ENCODE peak calls at places on chromosomes 13 and 19, in eight cellular contexts. F is CD4-positive, alpha-beta T cell; S is right atrium auricular region; T is H1; A is cardiac muscle cell; E is thyroid gland; Y is aorta; B is Peyer's patch. M is an unnamed sample.

GRCh38 chr19:1646931-1647663 is 5.3 kb downstream of the TCF3 start:
- DNase-seq in Y (no peak), E (no peak), A (no peak), S (no peak), T (no peak), F (no peak), B (peak), M (no peak)

GRCh38 chr19:1112254-1113208 is 8.7 kb downstream of the GPX4 start:
- DNase-seq in E (no peak), Y (no peak), S (no peak), F (peak), A (no peak), T (no peak), B (no peak), M (no peak)

GRCh38 chr19:43782311-43782660 is 1.5 kb upstream of the KCNN4 start:
- DNase-seq in S (no peak), F (no peak), B (no peak), T (no peak), A (no peak), E (no peak), Y (no peak), M (no peak)

GRCh38 chr19:52622261-52622660 is 15.9 kb downstream of the ZNF83 start:
- DNase-seq in A (no peak), Y (no peak), E (no peak), B (no peak), T (no peak), S (no peak), F (no peak), M (no peak)

GRCh38 chr13:80712026-80712425 is 371.1 kb upstream of the SPRY2 start:
- DNase-seq in B (no peak), T (no peak), F (no peak), E (no peak), S (no peak), Y (no peak), A (peak), M (no peak)

GRCh38 chr19:5914358-5914774 is 312 bp downstream of the CAPS start:
- DNase-seq in S (no peak), B (no peak), A (no peak), E (peak), Y (no peak), T (no peak), F (no peak), M (no peak)

GRCh38 chr13:30477346-30478235 is 11.9 kb upstream of the HMGB1 start:
- DNase-seq in Y (no peak), B (no peak), E (no peak), T (no peak), A (no peak), F (no peak), S (no peak), M (no peak)

GRCh38 chr19:14775855-14776254 is 2.5 kb downstream of the ADGRE2 start:
- DNase-seq in F (no peak), Y (peak), A (no peak), S (no peak), B (peak), T (no peak), E (no peak), M (no peak)

GRCh38 chr19:10766049-10766623 is 48.3 kb downstream of the DNM2 start:
- DNase-seq in S (no peak), T (no peak), F (no peak), E (peak), B (no peak), Y (no peak), A (no peak), M (no peak)

GRCh38 chr19:11560404-11560988 is 1.5 kb upstream of the ELOF1 start:
- DNase-seq in B (peak), S (no peak), E (peak), A (peak), F (peak), T (no peak), Y (no peak), M (no peak)

GRCh38 chr13:50107205-50107604 is 92.0 kb downstream of the KCNRG start:
- DNase-seq in S (no peak), B (no peak), F (no peak), E (no peak), Y (no peak), T (no peak), A (no peak), M (no peak)

GRCh38 chr13:73879346-73880020 is 254.7 kb downstream of the KLF12 start:
- DNase-seq in T (no peak), F (no peak), Y (no peak), A (peak), E (no peak), S (no peak), B (no peak), M (no peak)

GRCh38 chr19:18292460-18292809 is 11.0 kb upstream of the JUND start:
- DNase-seq in F (no peak), B (no peak), Y (no peak), T (no peak), S (no peak), E (no peak), A (no peak), M (no peak)

GRCh38 chr13:81487151-81487550 is 1146.2 kb upstream of the SPRY2 start:
- DNase-seq in A (peak), Y (no peak), S (no peak), F (no peak), T (peak), E (no peak), B (no peak), M (no peak)

GRCh38 chr19:47324502-47324901 is 7.5 kb upstream of the C5AR2 start:
- DNase-seq in Y (no peak), B (no peak), S (no peak), F (no peak), A (no peak), T (no peak), E (peak), M (peak)

GRCh38 chr19:43624933-43625332 is 5.5 kb upstream of the ZNF428 start:
- DNase-seq in Y (no peak), A (peak), S (no peak), T (no peak), F (peak), E (peak), B (peak), M (no peak)

GRCh38 chr19:19656451-19657396 is 6.8 kb downstream of the ATP13A1 start:
- DNase-seq in B (no peak), A (no peak), S (no peak), Y (no peak), T (no peak), E (no peak), F (no peak), M (no peak)

GRCh38 chr19:1104452-1105216 is 840 bp downstream of the GPX4 start:
- DNase-seq in E (peak), S (no peak), B (peak), T (no peak), A (peak), F (peak), Y (peak), M (peak)

GRCh38 chr19:14248578-14249011 is 42.6 kb upstream of the ADGRL1 start:
- DNase-seq in S (no peak), T (peak), Y (no peak), F (peak), B (peak), E (peak), A (peak), M (peak)

GRCh38 chr19:20423381-20424207 is 142.0 kb downstream of the ZNF737 start:
- DNase-seq in E (peak), S (peak), F (peak), B (peak), T (no peak), Y (peak), A (peak), M (peak)

GRCh38 chr13:51229141-51229540 is 6.9 kb downstream of the FAM124A start:
- DNase-seq in B (no peak), Y (no peak), T (no peak), A (no peak), S (no peak), F (no peak), E (no peak), M (no peak)

GRCh38 chr13:48539550-48539949 is 6.7 kb upstream of the RCBTB2 start:
- DNase-seq in T (no peak), E (peak), S (no peak), B (no peak), F (no peak), A (no peak), Y (no peak), M (no peak)

GRCh38 chr13:94192576-94192975 is 286.9 kb downstream of the DCT start:
- DNase-seq in B (no peak), F (no peak), E (peak), A (peak), Y (no peak), T (no peak), S (no peak), M (no peak)

GRCh38 chr19:7787141-7787540 is 24.1 kb downstream of the CLEC4M start:
- DNase-seq in E (no peak), A (no peak), S (no peak), B (no peak), Y (no peak), F (no peak), T (no peak), M (no peak)

GRCh38 chr13:67914535-67914934 is 684.4 kb upstream of the PCDH9 start:
- DNase-seq in B (no peak), S (no peak), A (no peak), T (no peak), Y (peak), E (no peak), F (no peak), M (no peak)

GRCh38 chr13:34294483-34295129 is 476.7 kb downstream of the RFC3 start:
- DNase-seq in Y (no peak), B (no peak), S (no peak), E (peak), T (no peak), A (peak), F (no peak), M (no peak)

GRCh38 chr13:45592758-45593157 is 22.8 kb downstream of the ERICH6B start:
- DNase-seq in A (no peak), B (no peak), F (no peak), Y (no peak), E (no peak), S (no peak), T (no peak), M (no peak)

GRCh38 chr19:51364200-51365106 is 1.7 kb downstream of the ETFB start:
- DNase-seq in F (no peak), Y (no peak), A (no peak), T (no peak), S (no peak), E (no peak), B (no peak), M (no peak)

GRCh38 chr19:39037194-39037593 is 4.8 kb upstream of the FBXO27 start:
- DNase-seq in S (no peak), A (no peak), T (no peak), Y (no peak), E (no peak), B (no peak), F (no peak), M (no peak)

GRCh38 chr13:36173923-36174322 is 40.4 kb downstream of the SOHLH2 start:
- DNase-seq in T (no peak), A (no peak), E (no peak), Y (no peak), S (no peak), F (no peak), B (no peak), M (no peak)

GRCh38 chr13:24241336-24241735 is 68.0 kb upstream of the C1QTNF9 start:
- DNase-seq in F (no peak), S (no peak), A (no peak), T (no peak), B (no peak), E (no peak), Y (no peak), M (no peak)

GRCh38 chr13:28355822-28356371 is 139.0 kb downstream of the FLT1 start:
- DNase-seq in T (no peak), F (no peak), E (no peak), A (peak), Y (no peak), S (no peak), B (no peak), M (no peak)

GRCh38 chr19:50329146-50329925 is at the start of gene KCNC3:
- DNase-seq in A (peak), Y (peak), B (peak), F (peak), E (peak), S (peak), T (peak), M (peak)

GRCh38 chr19:18479964-18480723 is 41.7 kb downstream of the ELL start:
- DNase-seq in F (no peak), T (no peak), B (no peak), E (peak), A (peak), Y (peak), S (peak), M (no peak)

GRCh38 chr19:41269055-41269454 is 4.9 kb downstream of the HNRNPUL1 start:
- DNase-seq in F (no peak), Y (no peak), E (no peak), A (no peak), B (no peak), S (no peak), T (no peak), M (no peak)

GRCh38 chr19:2543463-2544442 is 67.8 kb downstream of the GADD45B start:
- DNase-seq in S (peak), F (peak), B (peak), T (peak), Y (peak), A (peak), E (peak), M (peak)

GRCh38 chr19:4327252-4327876 is 11.3 kb downstream of the STAP2 start:
- DNase-seq in T (peak), Y (peak), B (peak), F (peak), A (peak), S (peak), E (peak), M (no peak)

GRCh38 chr13:114067886-114068722 is 64.3 kb downstream of the RASA3 start:
- DNase-seq in T (no peak), B (peak), A (no peak), S (no peak), E (no peak), Y (peak), F (peak), M (no peak)
- H3K27ac ChIP-seq in T (no peak), B (peak), A (no peak), S (peak), E (peak), Y (no peak), F (peak), M (peak)

DNA sequence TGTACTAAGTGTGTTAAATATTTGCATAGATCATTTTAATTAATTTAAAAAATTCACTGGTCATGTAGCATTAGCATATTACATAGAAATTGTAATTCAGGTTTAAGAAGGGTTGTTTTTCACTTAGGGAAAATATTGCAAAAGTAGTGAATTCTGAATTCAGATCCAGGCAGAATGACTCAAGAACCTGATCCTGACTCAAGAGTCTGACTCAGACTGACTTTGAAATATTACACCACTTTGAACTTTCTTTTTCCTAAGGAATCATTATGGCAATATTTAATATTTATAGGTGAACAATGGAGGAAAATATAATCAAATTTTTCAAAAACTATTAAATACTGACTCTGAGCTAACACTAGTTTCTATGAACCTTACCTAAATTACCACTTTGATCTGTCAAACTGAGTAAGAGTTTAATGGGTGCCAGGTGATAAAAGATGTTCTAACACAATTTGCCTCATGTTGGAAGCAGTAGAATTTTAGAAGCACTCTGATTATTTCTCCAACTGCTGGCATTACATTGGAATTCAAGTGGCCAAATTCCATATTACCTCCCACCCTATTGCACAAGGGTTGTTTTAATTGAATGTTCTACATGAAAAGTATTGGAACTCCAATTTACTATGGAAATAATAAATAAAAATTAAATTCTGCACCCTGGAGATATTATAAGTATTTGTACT is 261.6 kb downstream of the SLITRK1 start:
- DNase-seq in Y (no peak), B (no peak), A (peak), S (no peak), E (no peak), T (no peak), F (no peak), M (no peak)
- H3K27ac ChIP-seq in Y (no peak), B (no peak), A (no peak), S (no peak), E (no peak), T (no peak), F (no peak), M (no peak)

DNA sequence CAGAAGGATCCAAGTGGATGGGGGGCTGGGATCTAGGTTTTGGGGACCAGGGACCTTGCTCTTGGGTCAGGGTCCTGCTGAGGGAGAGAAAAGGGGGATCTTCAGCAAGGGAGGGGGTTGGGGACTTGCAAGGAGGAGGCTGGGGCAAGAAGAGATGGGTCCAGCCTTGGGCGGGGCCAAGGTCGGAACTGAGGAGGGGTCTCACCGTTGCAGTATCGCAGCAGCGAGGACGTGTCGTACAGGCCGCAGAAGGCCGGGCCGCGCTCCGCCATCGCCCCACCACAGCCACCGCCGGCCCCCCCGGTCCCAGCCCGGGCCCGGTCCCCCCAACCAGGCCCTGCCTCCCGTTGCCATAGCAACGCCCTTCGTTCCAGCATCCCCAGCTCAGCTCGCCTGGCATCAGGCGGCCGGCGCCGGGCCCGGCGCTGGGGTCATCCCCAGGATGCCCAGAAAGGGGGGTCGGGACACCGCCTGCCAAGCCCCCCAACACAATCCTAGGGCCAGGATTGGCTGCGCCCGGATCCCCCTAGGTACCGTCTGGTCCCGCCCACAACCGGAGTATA is 6.0 kb upstream of the EML2 start:
- DNase-seq in S (no peak), F (no peak), B (no peak), T (no peak), Y (no peak), A (no peak), E (no peak), M (peak)
- H3K27ac ChIP-seq in S (no peak), F (no peak), B (no peak), T (no peak), Y (no peak), A (no peak), E (no peak), M (peak)

GRCh38 chr13:98524793-98525192 is 52.1 kb downstream of the STK24 start:
- DNase-seq in Y (no peak), T (no peak), S (no peak), F (no peak), B (no peak), E (no peak), A (no peak), M (no peak)

GRCh38 chr13:98523455-98524102 is 53.3 kb downstream of the STK24 start:
- DNase-seq in F (no peak), E (peak), B (peak), Y (no peak), T (no peak), S (no peak), A (no peak), M (no peak)

GRCh38 chr13:98525852-98526512 is 50.9 kb downstream of the STK24 start:
- DNase-seq in S (no peak), F (no peak), E (peak), B (no peak), A (no peak), T (no peak), Y (no peak), M (no peak)

GRCh38 chr13:98524391-98524790 is 52.5 kb downstream of the STK24 start:
- DNase-seq in Y (no peak), A (no peak), T (no peak), F (no peak), E (no peak), B (no peak), S (no peak), M (no peak)

DNA sequence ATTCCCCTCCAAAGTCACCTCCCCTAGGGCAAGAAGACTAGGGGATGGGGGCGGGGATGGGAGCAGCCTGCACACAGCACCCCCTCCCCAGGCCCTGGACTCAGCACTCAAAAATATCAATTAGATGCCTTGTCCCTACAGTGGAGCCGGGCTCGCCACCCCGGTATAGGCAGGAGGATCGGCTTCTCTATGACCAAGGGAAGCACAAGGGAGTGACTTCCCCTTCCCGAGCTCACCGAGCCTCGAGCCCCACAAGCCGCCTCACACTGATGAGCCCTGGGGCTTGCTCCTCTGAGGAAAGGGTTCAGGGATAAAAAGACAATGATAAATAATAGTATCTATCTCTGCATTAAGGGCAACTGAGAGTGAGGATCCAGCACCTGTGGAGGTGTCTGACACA is 51.5 kb downstream of the STK24 start:
- DNase-seq in E (no peak), Y (no peak), F (no peak), S (no peak), B (no peak), T (no peak), A (no peak), M (no peak)
- H3K27ac ChIP-seq in E (peak), Y (no peak), F (no peak), S (no peak), B (no peak), T (no peak), A (peak), M (no peak)

GRCh38 chr19:16860996-16861395 is 27.8 kb upstream of the F2RL3 start:
- DNase-seq in F (no peak), B (no peak), A (no peak), T (no peak), Y (no peak), E (no peak), S (no peak), M (no peak)

GRCh38 chr19:16860118-16860517 is 28.7 kb upstream of the F2RL3 start:
- DNase-seq in A (no peak), F (no peak), E (no peak), S (no peak), B (no peak), Y (no peak), T (no peak), M (no peak)

GRCh38 chr19:16859626-16860025 is 29.2 kb upstream of the F2RL3 start:
- DNase-seq in B (no peak), T (no peak), Y (no peak), A (no peak), E (no peak), S (no peak), F (no peak), M (no peak)

GRCh38 chr19:16862826-16863405 is 25.9 kb upstream of the F2RL3 start:
- DNase-seq in E (no peak), S (no peak), Y (no peak), F (no peak), A (no peak), B (no peak), T (no peak), M (no peak)

GRCh38 chr19:16861875-16862274 is 26.9 kb upstream of the F2RL3 start:
- DNase-seq in B (no peak), S (no peak), Y (no peak), T (no peak), E (no peak), F (no peak), A (no peak), M (no peak)
- H3K27ac ChIP-seq in B (no peak), S (no peak), Y (no peak), T (no peak), E (no peak), F (no peak), A (no peak), M (no peak)